ENCODE peak calls at places on chromosome 1, in four cellular contexts. R, C, B and Q are unnamed samples.

GRCh38 chr1:110638062-110638461 is 31.9 kb upstream of the KCNA2 start:
- DNase-seq in C (no peak), B (no peak), R (no peak), Q (no peak)

GRCh38 chr1:44784094-44785026 is 3.6 kb downstream of the BEST4 start:
- DNase-seq in C (no peak), B (no peak), R (no peak), Q (no peak)

GRCh38 chr1:221939598-221939997 is 197.7 kb upstream of the DUSP10 start:
- DNase-seq in R (no peak), B (no peak), C (no peak), Q (no peak)

GRCh38 chr1:89905391-89906058 is 84.7 kb downstream of the LRRC8D start:
- DNase-seq in R (no peak), B (no peak), C (no peak), Q (no peak)

GRCh38 chr1:214579183-214579582 is 23.8 kb upstream of the CENPF start:
- DNase-seq in C (no peak), B (no peak), R (no peak), Q (no peak)

GRCh38 chr1:109928591-109929111 is 18.0 kb downstream of the CSF1 start:
- DNase-seq in B (peak; percentile 75), R (peak; percentile 58), C (no peak), Q (peak; percentile 23)

GRCh38 chr1:56532359-56532696 is 47.0 kb downstream of the PLPP3 start:
- DNase-seq in C (no peak), R (no peak), B (no peak), Q (no peak)

GRCh38 chr1:119971710-119972570 is 75.6 kb upstream of the ADAM30 start:
- DNase-seq in C (no peak), R (no peak), B (no peak), Q (no peak)

GRCh38 chr1:105964879-105965278 is 1091.6 kb upstream of the PRMT6 start:
- DNase-seq in R (no peak), B (no peak), C (no peak), Q (no peak)

GRCh38 chr1:32353886-32354570 is 8.3 kb downstream of the FAM229A start:
- DNase-seq in B (peak; percentile 39), C (no peak), R (no peak), Q (no peak)

GRCh38 chr1:18557621-18558465 is 72.8 kb upstream of the PAX7 start:
- DNase-seq in C (no peak), B (no peak), R (peak; percentile 35), Q (peak; percentile 36)

GRCh38 chr1:43858324-43858723 is 75.3 kb upstream of the ARTN start:
- DNase-seq in C (peak; percentile 20), B (peak; percentile 98), R (peak; percentile 69), Q (no peak)

GRCh38 chr1:28971980-28972771 is 57.8 kb downstream of the EPB41 start:
- DNase-seq in R (no peak), B (peak; percentile 70), C (no peak), Q (no peak)

GRCh38 chr1:75765697-75766355 is 20.2 kb upstream of the RABGGTB start:
- DNase-seq in C (no peak), B (peak; percentile 45), R (no peak), Q (no peak)

GRCh38 chr1:19153169-19153568 is 56.9 kb downstream of the UBR4 start:
- DNase-seq in R (no peak), B (no peak), C (no peak), Q (no peak)

GRCh38 chr1:220761688-220762427 is 13.7 kb downstream of the MTARC2 start:
- DNase-seq in R (peak; percentile 83), B (no peak), C (no peak), Q (peak; percentile 77)

GRCh38 chr1:54995013-54995760 is 3.5 kb upstream of the BSND start:
- DNase-seq in R (no peak), C (no peak), B (no peak), Q (no peak)